ENCODE peak calls at places on chromosome 9, in five cellular contexts. H is BE2C, Y is left cardiac atrium, X is A549, U is HCT116. B is an unnamed sample.

GRCh38 chr9:98890256-98890655 is 53.5 kb upstream of the COL15A1 start:
- DNase-seq in H (no peak), Y (no peak), X (no peak), U (no peak), B (no peak)

GRCh38 chr9:121073038-121073437 is 1.7 kb upstream of the CNTRL start:
- DNase-seq in H (no peak), Y (peak; percentile 45), X (peak; percentile 41), U (no peak), B (no peak)

GRCh38 chr9:5949103-5949699 is 58.5 kb downstream of the MLANA start:
- DNase-seq in H (no peak), Y (no peak), X (peak; percentile 43), U (no peak), B (no peak)

GRCh38 chr9:129720181-129720864 is 32.5 kb downstream of the PTGES start:
- DNase-seq in H (peak; percentile 56), Y (no peak), X (peak; percentile 36), U (no peak), B (no peak)

GRCh38 chr9:96651626-96652025 is 3.5 kb downstream of the PRXL2C start:
- DNase-seq in H (no peak), Y (no peak), X (peak; percentile 39), U (no peak), B (no peak)

GRCh38 chr9:15485836-15486678 is 24.7 kb downstream of the PSIP1 start:
- DNase-seq in H (no peak), Y (no peak), X (peak; percentile 21), U (no peak), B (no peak)

GRCh38 chr9:35618854-35619799 is 914 bp upstream of the CD72 start:
- DNase-seq in H (no peak), Y (no peak), X (no peak), U (no peak), B (no peak)

GRCh38 chr9:123807241-123807640 is 122.7 kb downstream of the DENND1A start:
- DNase-seq in H (no peak), Y (no peak), X (no peak), U (no peak), B (no peak)

GRCh38 chr9:127505396-127506116 is 54.2 kb downstream of the LRSAM1 start:
- DNase-seq in H (peak; percentile 73), Y (no peak), X (peak; percentile 60), U (no peak), B (no peak)

GRCh38 chr9:86953181-86953580 is 5.9 kb upstream of the GAS1 start:
- DNase-seq in H (no peak), Y (no peak), X (no peak), U (no peak), B (no peak)

GRCh38 chr9:99192786-99193465 is 28.8 kb downstream of the ALG2 start:
- DNase-seq in H (no peak), Y (no peak), X (peak; percentile 18), U (no peak), B (no peak)

GRCh38 chr9:69223605-69224004 is 49.5 kb downstream of the TJP2 start:
- DNase-seq in H (peak; percentile 50), Y (no peak), X (peak; percentile 71), U (peak; percentile 28), B (no peak)

GRCh38 chr9:113587471-113588031 is 124.0 kb downstream of the RGS3 start:
- DNase-seq in H (peak; percentile 87), Y (peak; percentile 77), X (no peak), U (no peak), B (no peak)

GRCh38 chr9:89596937-89597555 is 7.8 kb upstream of the GADD45G start:
- DNase-seq in H (no peak), Y (no peak), X (no peak), U (no peak), B (no peak)

GRCh38 chr9:95880011-95880690 is 4.7 kb downstream of the ERCC6L2 start:
- DNase-seq in H (no peak), Y (no peak), X (peak; percentile 29), U (no peak), B (no peak)

GRCh38 chr9:95373765-95374435 is 56.4 kb upstream of the FANCC start:
- DNase-seq in H (no peak), Y (no peak), X (no peak), U (no peak), B (no peak)

GRCh38 chr9:127848756-127849504 is 5.5 kb downstream of the ENG start:
- DNase-seq in H (no peak), Y (no peak), X (no peak), U (no peak), B (no peak)

GRCh38 chr9:127899200-127899943 is at the start of gene ST6GALNAC6:
- DNase-seq in H (peak; percentile 86), Y (peak; percentile 80), X (peak; percentile 65), U (no peak), B (no peak)

GRCh38 chr9:21252727-21253547 is 13.1 kb upstream of the IFNA14 start:
- DNase-seq in H (no peak), Y (peak; percentile 42), X (peak; percentile 42), U (peak; percentile 38), B (no peak)

GRCh38 chr9:33628865-33629410 is 104.9 kb downstream of the ANKRD18B start:
- DNase-seq in H (no peak), Y (no peak), X (no peak), U (no peak), B (no peak)

GRCh38 chr9:128005938-128006337 is 25.1 kb upstream of the EEIG1 start:
- DNase-seq in H (peak; percentile 77), Y (peak; percentile 49), X (peak; percentile 45), U (no peak), B (no peak)

GRCh38 chr9:77841739-77842386 is 189.7 kb downstream of the GNAQ start:
- DNase-seq in H (no peak), Y (no peak), X (peak; percentile 24), U (no peak), B (no peak)

GRCh38 chr9:35367451-35367850 is 122.5 kb upstream of the RUSC2 start:
- DNase-seq in H (no peak), Y (no peak), X (peak; percentile 5), U (no peak), B (no peak)

B was measured in RWPE2.